ENCODE peak calls at places on chromosomes 5 and 9, in five cellular contexts. I, D, P, Z and V are unnamed samples.

GRCh38 chr5:132462856-132463745 is 27.5 kb downstream of the IRF1 start:
- DNase-seq in I (no peak), D (no peak), P (no peak), Z (no peak), V (no peak)

GRCh38 chr5:124446125-124446524 is 300.3 kb downstream of the ZNF608 start:
- DNase-seq in I (no peak), D (no peak), P (no peak), Z (no peak), V (no peak)

GRCh38 chr9:135968083-135968476 is 6.9 kb upstream of the UBAC1 start:
- DNase-seq in I (no peak), D (no peak), P (no peak), Z (no peak), V (no peak)

GRCh38 chr9:2623866-2624682 is 2.5 kb downstream of the VLDLR start:
- DNase-seq in I (no peak), D (no peak), P (no peak), Z (no peak), V (peak)

GRCh38 chr9:132197315-132197714 is 35.5 kb downstream of the NTNG2 start:
- DNase-seq in I (no peak), D (no peak), P (no peak), Z (no peak), V (no peak)

GRCh38 chr9:121331549-121331948 is 38.5 kb downstream of the STOM start:
- DNase-seq in I (no peak), D (no peak), P (no peak), Z (no peak), V (no peak)

GRCh38 chr9:71662086-71662485 is 106.2 kb downstream of the CEMIP2 start:
- DNase-seq in I (no peak), D (no peak), P (no peak), Z (no peak), V (no peak)

GRCh38 chr5:103260951-103261350 is 2.4 kb downstream of the MACIR start:
- DNase-seq in I (no peak), D (no peak), P (no peak), Z (no peak), V (no peak)

GRCh38 chr9:12908910-12909309 is 134.1 kb downstream of the LURAP1L start:
- DNase-seq in I (peak), D (no peak), P (no peak), Z (no peak), V (no peak)

GRCh38 chr9:91857831-91858669 is 92.0 kb downstream of the ROR2 start:
- DNase-seq in I (no peak), D (no peak), P (no peak), Z (no peak), V (no peak)

GRCh38 chr9:91856419-91856818 is 93.6 kb downstream of the ROR2 start:
- DNase-seq in I (no peak), D (no peak), P (no peak), Z (no peak), V (no peak)

GRCh38 chr9:91855196-91855595 is 94.8 kb downstream of the ROR2 start:
- DNase-seq in I (no peak), D (no peak), P (no peak), Z (no peak), V (no peak)

GRCh38 chr9:91858670-91859030 is 91.4 kb downstream of the ROR2 start:
- DNase-seq in I (no peak), D (no peak), P (no peak), Z (no peak), V (no peak)

GRCh38 chr9:91857291-91857781 is 92.7 kb downstream of the ROR2 start:
- DNase-seq in I (no peak), D (no peak), P (no peak), Z (no peak), V (no peak)
- H3K27ac ChIP-seq in I (peak), D (no peak), P (no peak), Z (no peak), V (no peak)

GRCh38 chr9:130185494-130186005 is 13.3 kb downstream of the NCS1 start:
- DNase-seq in I (no peak), D (no peak), P (no peak), Z (no peak), V (no peak)
- H3K27ac ChIP-seq in I (peak), D (peak), P (no peak), Z (peak), V (no peak)

DNA sequence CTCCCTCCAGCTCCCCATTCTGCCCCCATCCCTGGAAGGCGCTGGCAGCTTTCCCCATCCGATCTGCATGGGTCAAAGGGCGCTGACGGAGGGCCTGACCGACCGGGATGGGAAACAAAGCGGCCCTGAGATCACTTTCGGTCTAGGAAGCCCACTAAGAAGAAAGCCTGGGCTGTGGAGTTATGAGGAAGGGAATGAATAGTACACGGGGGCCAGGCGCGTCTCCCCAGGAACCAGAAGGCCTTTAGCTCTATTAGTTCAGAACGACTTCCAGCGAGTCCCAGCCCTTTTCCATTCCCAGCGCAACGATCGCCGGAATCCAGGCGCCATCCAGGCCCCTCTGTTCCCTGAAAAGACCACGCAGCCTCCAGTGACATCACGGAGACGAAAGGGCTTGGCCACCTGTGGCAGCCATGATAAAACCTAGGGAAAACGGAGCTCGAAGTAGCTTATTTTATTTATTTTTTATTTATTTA is 70.1 kb upstream of the CCDC180 start:
- DNase-seq in I (no peak), D (no peak), P (no peak), Z (no peak), V (no peak)
- H3K27ac ChIP-seq in I (no peak), D (no peak), P (peak), Z (no peak), V (no peak)

GRCh38 chr9:87109851-87110250 is 162.5 kb upstream of the GAS1 start:
- DNase-seq in I (no peak), D (no peak), P (no peak), Z (no peak), V (peak)
- H3K27ac ChIP-seq in I (no peak), D (no peak), P (no peak), Z (no peak), V (peak)

GRCh38 chr9:95316274-95316673 is 1.2 kb downstream of the FANCC start:
- DNase-seq in I (no peak), D (no peak), P (no peak), Z (no peak), V (no peak)
- H3K27ac ChIP-seq in I (peak), D (peak), P (peak), Z (no peak), V (peak)

GRCh38 chr5:149820012-149820411 is 89.9 kb downstream of the PPARGC1B start:
- DNase-seq in I (no peak), D (no peak), P (no peak), Z (no peak), V (no peak)

GRCh38 chr5:149823350-149823749 is 93.2 kb downstream of the PPARGC1B start:
- DNase-seq in I (no peak), D (no peak), P (no peak), Z (no peak), V (no peak)

GRCh38 chr5:149822310-149822709 is 92.2 kb downstream of the PPARGC1B start:
- DNase-seq in I (no peak), D (no peak), P (no peak), Z (no peak), V (no peak)

GRCh38 chr5:149818116-149818515 is 88.0 kb downstream of the PPARGC1B start:
- DNase-seq in I (no peak), D (no peak), P (no peak), Z (no peak), V (no peak)

DNA sequence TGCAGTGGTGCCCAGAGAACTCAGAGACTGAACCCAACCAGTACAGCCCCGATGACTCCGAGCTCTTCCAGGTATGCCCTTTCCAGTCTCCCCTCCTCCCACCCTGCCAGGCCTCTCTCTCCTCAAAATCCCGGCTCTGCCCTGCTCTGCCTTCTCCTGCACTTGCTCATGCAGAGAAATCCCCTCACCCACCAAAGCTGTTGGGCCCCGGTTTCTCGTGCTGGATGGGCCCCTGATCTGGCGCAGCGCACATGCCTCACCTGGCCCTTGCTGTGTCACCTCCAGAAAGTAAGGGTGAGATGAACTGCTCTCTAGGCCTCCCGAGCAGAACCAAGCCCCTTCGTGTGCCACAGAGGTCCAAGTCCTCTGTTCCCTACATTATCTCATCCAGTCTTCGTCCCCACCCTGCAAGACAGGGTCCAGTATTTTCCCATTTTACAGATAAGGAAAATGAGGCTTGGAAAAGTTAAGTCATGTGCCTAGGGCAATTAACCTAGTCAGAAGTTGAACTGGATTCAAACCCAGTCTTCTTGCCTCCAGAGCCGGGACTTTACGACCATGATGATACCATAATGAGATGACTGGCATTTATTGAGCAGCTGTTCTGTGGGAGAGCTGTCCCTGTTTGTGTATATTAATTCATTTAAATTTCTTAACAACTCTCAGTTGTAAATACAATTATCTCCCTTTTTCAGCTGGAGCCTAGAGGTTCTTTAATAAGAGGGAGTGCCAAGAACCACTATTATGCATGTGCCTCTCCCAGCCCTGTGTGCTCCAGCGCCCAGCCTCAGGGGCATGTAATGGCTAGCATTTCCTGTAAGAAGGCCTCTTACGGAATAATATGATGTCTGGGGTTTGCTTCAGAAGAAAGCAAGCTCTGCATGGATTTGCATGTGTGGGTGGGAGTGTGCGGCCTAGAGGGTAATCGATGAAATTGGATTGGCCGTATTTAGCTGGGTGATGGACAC is 90.7 kb downstream of the PPARGC1B start:
- DNase-seq in I (no peak), D (no peak), P (no peak), Z (no peak), V (peak)
- H3K27ac ChIP-seq in I (no peak), D (no peak), P (no peak), Z (no peak), V (no peak)

GRCh38 chr5:17317499-17317898 is 100.1 kb downstream of the BASP1 start:
- DNase-seq in I (no peak), D (no peak), P (no peak), Z (no peak), V (no peak)
- H3K27ac ChIP-seq in I (no peak), D (peak), P (peak), Z (no peak), V (no peak)

GRCh38 chr5:31711935-31712592 is 73.1 kb downstream of the PDZD2 start:
- DNase-seq in I (no peak), D (no peak), P (no peak), Z (no peak), V (no peak)
- H3K27ac ChIP-seq in I (no peak), D (no peak), P (no peak), Z (no peak), V (no peak)

GRCh38 chr5:108801301-108801700 is 53.6 kb downstream of the FER start:
- DNase-seq in I (no peak), D (no peak), P (no peak), Z (no peak), V (no peak)
- H3K27ac ChIP-seq in I (no peak), D (no peak), P (peak), Z (peak), V (peak)

GRCh38 chr9:91191443-91192378 is 170.0 kb downstream of the AUH start:
- DNase-seq in I (no peak), D (no peak), P (no peak), Z (no peak), V (no peak)
- H3K27ac ChIP-seq in I (peak), D (peak), P (peak), Z (peak), V (no peak)